ENCODE peak calls at places on chromosomes 3 and 15, in nine cellular contexts. W, S, R, C, P, J, Y, F and G are unnamed samples.

GRCh38 chr3:54999159-54999558 is 71.3 kb upstream of the LRTM1 start:
- DNase-seq in W (no peak), S (no peak), R (peak), C (no peak), P (peak), J (peak), Y (peak), F (peak), G (no peak)

GRCh38 chr3:42749753-42750231 is 23.3 kb downstream of the CCDC13 start:
- DNase-seq in W (no peak), S (peak), R (no peak), C (no peak), P (peak), J (peak), Y (no peak), F (peak), G (no peak)

GRCh38 chr3:98731720-98732238 is 31.4 kb upstream of the ST3GAL6 start:
- DNase-seq in W (no peak), S (no peak), R (no peak), C (no peak), P (no peak), J (no peak), Y (no peak), F (no peak), G (no peak)

GRCh38 chr15:51121118-51121517 is 26.4 kb upstream of the TNFAIP8L3 start:
- DNase-seq in W (no peak), S (no peak), R (peak), C (no peak), P (peak), J (peak), Y (no peak), F (peak), G (no peak)

GRCh38 chr3:39318311-39318710 is 11.2 kb upstream of the CCR8 start:
- DNase-seq in W (no peak), S (no peak), R (no peak), C (no peak), P (no peak), J (no peak), Y (no peak), F (no peak), G (no peak)

GRCh38 chr3:114827495-114827894 is 319.6 kb downstream of the ZBTB20 start:
- DNase-seq in W (no peak), S (no peak), R (peak), C (no peak), P (peak), J (peak), Y (peak), F (peak), G (no peak)

GRCh38 chr3:126348308-126348920 is 8.8 kb downstream of the KLF15 start:
- DNase-seq in W (peak), S (no peak), R (no peak), C (no peak), P (no peak), J (peak), Y (peak), F (no peak), G (no peak)

GRCh38 chr3:31106912-31107311 is 212.5 kb upstream of the GADL1 start:
- DNase-seq in W (no peak), S (no peak), R (no peak), C (no peak), P (no peak), J (no peak), Y (no peak), F (no peak), G (no peak)

GRCh38 chr3:20669675-20670074 is 483.7 kb upstream of the SGO1 start:
- DNase-seq in W (no peak), S (no peak), R (no peak), C (no peak), P (no peak), J (no peak), Y (no peak), F (no peak), G (no peak)

GRCh38 chr3:134325722-134326121 is 48.5 kb downstream of the AMOTL2 start:
- DNase-seq in W (no peak), S (no peak), R (peak), C (no peak), P (no peak), J (no peak), Y (no peak), F (no peak), G (no peak)

GRCh38 chr3:156382458-156383346 is 172.2 kb downstream of the SSR3 start:
- DNase-seq in W (no peak), S (peak), R (peak), C (no peak), P (peak), J (peak), Y (peak), F (peak), G (no peak)

GRCh38 chr15:22973286-22973685 is 6.9 kb downstream of the CYFIP1 start:
- DNase-seq in W (no peak), S (no peak), R (no peak), C (no peak), P (no peak), J (no peak), Y (no peak), F (no peak), G (no peak)

GRCh38 chr15:63043391-63044076 is 987 bp downstream of the TPM1 start:
- DNase-seq in W (peak), S (peak), R (no peak), C (no peak), P (no peak), J (peak), Y (peak), F (no peak), G (peak)

GRCh38 chr3:107752202-107752990 is 229.6 kb downstream of the BBX start:
- DNase-seq in W (no peak), S (no peak), R (peak), C (no peak), P (peak), J (peak), Y (peak), F (peak), G (no peak)

GRCh38 chr3:18211116-18211515 is 214.0 kb downstream of the SATB1 start:
- DNase-seq in W (no peak), S (no peak), R (no peak), C (no peak), P (no peak), J (no peak), Y (no peak), F (no peak), G (no peak)

GRCh38 chr3:54355795-54356194 is 233.4 kb downstream of the CACNA2D3 start:
- DNase-seq in W (no peak), S (no peak), R (peak), C (no peak), P (no peak), J (no peak), Y (no peak), F (no peak), G (no peak)

GRCh38 chr3:190557311-190557710 is 43.4 kb downstream of the IL1RAP start:
- DNase-seq in W (no peak), S (no peak), R (no peak), C (no peak), P (no peak), J (no peak), Y (no peak), F (no peak), G (no peak)

GRCh38 chr15:65309882-65310418 is 5.5 kb downstream of the RNU5B-1 start:
- DNase-seq in W (no peak), S (no peak), R (no peak), C (no peak), P (no peak), J (no peak), Y (no peak), F (no peak), G (no peak)

GRCh38 chr3:30286007-30286669 is 320.3 kb upstream of the TGFBR2 start:
- DNase-seq in W (peak), S (no peak), R (peak), C (no peak), P (no peak), J (peak), Y (no peak), F (peak), G (no peak)

GRCh38 chr3:140170612-140171011 is 235.6 kb downstream of the CLSTN2 start:
- DNase-seq in W (no peak), S (peak), R (peak), C (no peak), P (no peak), J (no peak), Y (no peak), F (no peak), G (no peak)

GRCh38 chr15:48090666-48091065 is 30.1 kb upstream of the SLC24A5 start:
- DNase-seq in W (no peak), S (no peak), R (no peak), C (no peak), P (no peak), J (no peak), Y (peak), F (no peak), G (no peak)

GRCh38 chr3:150544726-150545125 is 1.6 kb downstream of the SERP1 start:
- DNase-seq in W (no peak), S (no peak), R (no peak), C (no peak), P (no peak), J (peak), Y (no peak), F (no peak), G (no peak)

GRCh38 chr3:106811376-106811775 is 565.9 kb upstream of the CCDC54 start:
- DNase-seq in W (no peak), S (no peak), R (peak), C (no peak), P (no peak), J (no peak), Y (no peak), F (peak), G (no peak)

GRCh38 chr15:66573348-66573718 is 7.5 kb upstream of the LCTL start:
- DNase-seq in W (peak), S (no peak), R (no peak), C (no peak), P (no peak), J (no peak), Y (no peak), F (no peak), G (no peak)

GRCh38 chr15:96416934-96417759 is 86.6 kb downstream of the NR2F2 start:
- DNase-seq in W (peak), S (no peak), R (no peak), C (no peak), P (no peak), J (no peak), Y (no peak), F (no peak), G (no peak)

GRCh38 chr15:81411056-81411455 is 37.0 kb upstream of the TMC3 start:
- DNase-seq in W (no peak), S (no peak), R (no peak), C (no peak), P (no peak), J (no peak), Y (no peak), F (no peak), G (no peak)

GRCh38 chr3:138256022-138256421 is 68.9 kb downstream of the ARMC8 start:
- DNase-seq in W (no peak), S (no peak), R (peak), C (no peak), P (no peak), J (no peak), Y (no peak), F (no peak), G (no peak)

GRCh38 chr3:27553868-27554540 is 69.8 kb upstream of the SLC4A7 start:
- DNase-seq in W (no peak), S (no peak), R (peak), C (no peak), P (no peak), J (no peak), Y (no peak), F (no peak), G (no peak)